ENCODE peak calls at places on chromosomes 12 and 14, in five cellular contexts. K is lower leg skin, C is colonic mucosa, U is cardiac fibroblast, L is fibroblast of lung. H is an unnamed sample.

GRCh38 chr12:90622431-90622830 is 332.5 kb downstream of the CCER1 start:
- DNase-seq in K (no peak), C (no peak), U (peak; percentile 7), L (peak; percentile 37), H (no peak)

GRCh38 chr14:37483672-37484071 is 111.4 kb downstream of the FOXA1 start:
- DNase-seq in K (no peak), C (no peak), U (no peak), L (no peak), H (no peak)

GRCh38 chr14:90658541-90658967 is 157.7 kb downstream of the TTC7B start:
- DNase-seq in K (no peak), C (no peak), U (peak; percentile 48), L (peak; percentile 88), H (no peak)

GRCh38 chr14:94136575-94137331 is 7.3 kb upstream of the IFI27L2 start:
- DNase-seq in K (peak; percentile 87), C (peak; percentile 90), U (peak; percentile 88), L (peak; percentile 62), H (peak; percentile 87)

GRCh38 chr14:67240168-67240932 is 885 bp upstream of the PALS1 start:
- DNase-seq in K (peak; percentile 56), C (peak; percentile 84), U (peak; percentile 32), L (no peak), H (peak; percentile 44)

GRCh38 chr14:38212996-38213395 is 5.3 kb downstream of the SSTR1 start:
- DNase-seq in K (no peak), C (no peak), U (peak; percentile 29), L (peak; percentile 64), H (no peak)

GRCh38 chr12:64729909-64730584 is 29.2 kb downstream of the GNS start:
- DNase-seq in K (no peak), C (no peak), U (no peak), L (no peak), H (no peak)

GRCh38 chr12:132066345-132066685 is 77.8 kb downstream of the DDX51 start:
- DNase-seq in K (no peak), C (no peak), U (no peak), L (no peak), H (no peak)

GRCh38 chr14:67492538-67492937 is 4.0 kb upstream of the TMEM229B start:
- DNase-seq in K (no peak), C (no peak), U (no peak), L (no peak), H (no peak)

GRCh38 chr12:27606986-27607385 is 83.0 kb downstream of the PPFIBP1 start:
- DNase-seq in K (no peak), C (no peak), U (no peak), L (no peak), H (no peak)

GRCh38 chr14:62269204-62269603 is 507.0 kb downstream of the SNAPC1 start:
- DNase-seq in K (no peak), C (no peak), U (peak; percentile 1), L (peak; percentile 63), H (no peak)

GRCh38 chr12:107092669-107093546 is 441 bp downstream of the CRY1 start:
- DNase-seq in K (peak; percentile 49), C (peak; percentile 54), U (no peak), L (peak; percentile 64), H (peak; percentile 54)

GRCh38 chr14:59482120-59482434 is 2.1 kb downstream of the L3HYPDH start:
- DNase-seq in K (no peak), C (no peak), U (no peak), L (no peak), H (no peak)

GRCh38 chr12:100437038-100437841 is 36.4 kb upstream of the NR1H4 start:
- DNase-seq in K (no peak), C (no peak), U (no peak), L (peak; percentile 5), H (no peak)

GRCh38 chr12:116880213-116880816 is 926 bp downstream of the HRK start:
- DNase-seq in K (no peak), C (no peak), U (no peak), L (no peak), H (no peak)

GRCh38 chr12:121240484-121241202 is 30.7 kb downstream of the P2RX4 start:
- DNase-seq in K (peak; percentile 43), C (peak; percentile 53), U (peak; percentile 74), L (peak; percentile 8), H (peak; percentile 81)

GRCh38 chr12:65999564-66000280 is 130.8 kb downstream of the LLPH start:
- DNase-seq in K (no peak), C (no peak), U (peak; percentile 44), L (peak; percentile 89), H (no peak)

GRCh38 chr12:114656906-114657596 is 26.9 kb downstream of the TBX3 start:
- DNase-seq in K (no peak), C (no peak), U (no peak), L (no peak), H (no peak)

GRCh38 chr14:75418779-75419768 is 8.7 kb upstream of the JDP2 start:
- DNase-seq in K (no peak), C (peak; percentile 82), U (no peak), L (no peak), H (no peak)

GRCh38 chr12:57268264-57268663 is 17.3 kb upstream of the STAC3 start:
- DNase-seq in K (no peak), C (no peak), U (no peak), L (peak; percentile 13), H (no peak)

GRCh38 chr12:57276935-57277563 is 26.1 kb upstream of the STAC3 start:
- DNase-seq in K (no peak), C (peak; percentile 34), U (peak; percentile 57), L (peak; percentile 18), H (no peak)

GRCh38 chr12:57270966-57271470 is 20.0 kb upstream of the STAC3 start:
- DNase-seq in K (no peak), C (no peak), U (peak; percentile 19), L (no peak), H (no peak)

GRCh38 chr12:57273516-57273915 is 22.5 kb upstream of the STAC3 start:
- DNase-seq in K (no peak), C (no peak), U (no peak), L (no peak), H (no peak)

DNA sequence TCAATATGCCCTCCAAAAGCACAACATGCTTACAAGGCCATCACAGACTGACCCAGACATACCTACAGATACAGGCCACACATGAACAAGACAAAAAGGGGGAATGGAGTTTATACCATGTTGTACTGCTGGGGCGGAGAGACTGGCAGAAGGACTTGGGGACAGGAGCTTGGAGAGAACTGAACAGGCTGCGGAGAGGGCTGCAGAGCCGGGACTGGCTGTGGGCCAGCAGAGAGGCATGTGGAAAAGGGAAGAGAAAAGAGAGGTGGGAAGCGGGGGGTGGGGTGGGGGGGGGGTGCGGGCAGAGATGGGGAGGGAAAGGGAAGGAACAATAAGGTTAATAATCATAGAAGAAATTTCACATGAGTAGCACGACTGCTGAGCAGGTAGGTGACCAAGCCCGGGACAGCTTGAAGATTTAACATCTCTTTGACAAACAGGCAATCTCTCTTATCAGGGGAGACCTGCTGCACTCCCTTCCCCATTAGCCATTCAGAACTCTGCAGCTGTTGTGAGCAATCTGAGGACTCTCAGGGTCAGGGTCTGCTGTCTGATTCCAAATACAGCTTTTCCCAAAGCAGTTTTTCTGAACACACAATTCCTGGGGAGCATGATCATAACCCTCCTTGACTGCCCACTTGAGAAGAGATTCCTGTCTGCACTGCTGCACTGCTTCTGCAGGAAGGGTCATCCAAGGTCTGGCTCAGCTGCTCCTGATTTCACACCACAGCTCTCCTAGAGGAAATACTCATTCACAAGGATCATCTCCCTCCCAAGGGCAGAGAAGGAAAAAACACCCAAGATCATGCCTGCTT is 21.6 kb upstream of the STAC3 start:
- DNase-seq in K (no peak), C (no peak), U (peak; percentile 47), L (peak; percentile 57), H (peak; percentile 27)
- TF ChIP-seq CTCF in K (no peak), C (no peak), U (no peak), L (no peak), H (no peak)

DNA sequence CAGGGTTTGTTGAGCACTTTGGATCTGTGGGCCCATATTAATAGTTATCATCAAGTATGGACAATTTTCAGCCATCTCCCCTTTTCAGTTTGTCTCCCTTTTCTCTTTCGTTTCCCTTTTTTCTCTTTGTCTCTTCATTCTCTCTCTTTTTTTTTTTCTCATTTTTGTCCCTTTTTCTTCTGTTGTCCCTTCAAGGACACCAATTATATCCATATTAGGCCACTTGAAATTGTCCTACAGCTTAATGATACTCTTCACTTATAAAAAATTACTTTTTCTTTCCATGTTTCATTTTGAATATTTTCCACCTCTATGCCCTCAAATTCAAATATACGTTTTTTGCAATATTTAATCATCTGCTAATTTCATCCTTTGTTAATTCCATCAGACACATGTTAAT is 53.3 kb downstream of the MAP4K5 start:
- DNase-seq in K (no peak), C (no peak), U (no peak), L (no peak), H (no peak)
- TF ChIP-seq CTCF in K (no peak), C (no peak), U (no peak), L (no peak), H (no peak)

DNA sequence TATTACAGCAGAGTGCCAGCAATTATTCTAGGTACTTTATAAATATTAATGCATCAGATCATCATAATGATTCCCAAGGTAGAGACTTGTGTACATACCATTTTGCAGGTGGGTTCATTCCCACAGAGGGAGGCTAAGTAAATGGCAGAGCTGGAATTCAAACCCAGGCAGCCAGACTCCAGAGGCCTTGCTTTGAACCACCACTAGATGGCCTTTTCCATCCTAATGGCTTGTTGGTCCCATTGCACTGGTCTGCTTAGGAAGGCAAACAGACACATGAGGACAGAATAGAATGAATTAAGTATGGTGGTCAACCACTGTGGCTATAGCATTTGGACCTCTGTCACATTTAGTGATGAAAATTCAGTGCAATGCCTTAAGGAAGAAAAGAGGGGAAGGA is 158.7 kb downstream of the METTL25 start:
- DNase-seq in K (no peak), C (no peak), U (peak; percentile 18), L (no peak), H (no peak)
- TF ChIP-seq CTCF in K (no peak), C (peak; percentile 37), U (peak; percentile 48), L (peak; percentile 52), H (no peak)

DNA sequence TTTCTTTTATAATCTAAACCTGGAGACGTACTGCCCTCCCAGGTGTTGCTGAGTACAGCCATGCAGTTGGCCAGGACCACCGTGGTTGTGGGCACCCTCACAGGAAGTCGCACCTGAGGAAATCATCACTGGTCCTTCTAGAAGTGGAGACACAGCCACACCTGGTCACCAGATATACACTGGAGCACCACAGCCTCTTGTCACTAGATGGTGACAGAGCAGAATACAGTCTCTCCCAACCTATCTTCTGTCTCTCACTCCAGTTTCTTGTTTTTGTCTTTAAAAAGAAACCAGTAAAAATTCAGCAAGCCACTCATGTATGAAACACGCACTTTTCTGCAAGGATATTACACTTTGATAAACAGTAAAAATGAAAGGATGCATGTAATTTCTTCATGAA is 43.1 kb upstream of the GPHB5 start:
- DNase-seq in K (no peak), C (no peak), U (no peak), L (no peak), H (no peak)
- TF ChIP-seq CTCF in K (no peak), C (no peak), U (no peak), L (no peak), H (no peak)

DNA sequence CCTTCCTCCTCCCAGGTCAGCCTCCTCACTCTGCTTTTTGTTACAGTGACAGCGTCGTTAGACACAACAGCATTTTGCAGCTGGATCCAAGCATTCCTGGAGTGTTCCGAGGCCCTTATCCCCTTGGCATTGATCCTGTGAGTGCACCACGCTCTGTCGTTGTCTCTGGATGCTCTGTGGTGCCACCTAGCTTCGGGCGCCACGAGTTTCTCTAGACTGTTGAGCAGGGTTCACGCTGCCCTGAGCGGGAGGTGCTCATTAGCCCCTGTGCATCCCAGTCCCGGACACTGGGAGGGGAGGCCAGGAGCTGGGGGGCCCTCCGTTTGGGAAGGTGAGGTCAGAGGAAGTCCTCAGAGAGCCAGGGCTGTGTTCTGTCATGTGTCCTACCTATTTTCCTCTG is 17.3 kb upstream of the DNAH10 start:
- DNase-seq in K (no peak), C (no peak), U (peak; percentile 8), L (no peak), H (no peak)
- TF ChIP-seq CTCF in K (no peak), C (no peak), U (peak; percentile 4), L (peak; percentile 18), H (peak; percentile 13)

GRCh38 chr12:51377099-51377984 is 13.9 kb downstream of the GALNT6 start:
- DNase-seq in K (no peak), C (no peak), U (peak; percentile 60), L (no peak), H (no peak)
- TF ChIP-seq CTCF in K (no peak), C (no peak), U (no peak), L (no peak), H (no peak)